ENCODE peak calls at places on chromosomes 5 and 9, in ten cellular contexts. O is kidney epithelial cell, H is B cell, U is HepG2, Z is HFFc6, X is vagina, R is lung, K is GM10248, B is foreskin fibroblast, W is fibroblast of lung. M is an unnamed sample.
A peak's percentile ranks its signal among the peaks of the same experiment; 100 is the strongest.

GRCh38 chr5:53980061-53980460 is 330.3 kb downstream of the ARL15 start:
- DNase-seq in O (no peak), H (no peak), U (no peak), Z (no peak), X (no peak), R (no peak), K (no peak), B (no peak), W (no peak), M (no peak)

GRCh38 chr5:180180198-180180820 is 28.7 kb downstream of the RASGEF1C start:
- DNase-seq in O (no peak), H (no peak), U (no peak), Z (no peak), X (no peak), R (no peak), K (no peak), B (no peak), W (no peak), M (no peak)

GRCh38 chr5:116810937-116811336 is 236.3 kb upstream of the SEMA6A start:
- DNase-seq in O (no peak), H (no peak), U (peak; percentile 25), Z (no peak), X (no peak), R (no peak), K (no peak), B (no peak), W (no peak), M (no peak)

GRCh38 chr5:130975299-130975698 is 189.8 kb downstream of the HINT1 start:
- DNase-seq in O (no peak), H (no peak), U (no peak), Z (no peak), X (no peak), R (no peak), K (no peak), B (no peak), W (no peak), M (no peak)

GRCh38 chr5:84564311-84564710 is 179.6 kb upstream of the EDIL3 start:
- DNase-seq in O (no peak), H (no peak), U (no peak), Z (no peak), X (no peak), R (no peak), K (no peak), B (peak; percentile 10), W (peak; percentile 62), M (no peak)

GRCh38 chr9:37529111-37529510 is 43.4 kb downstream of the POLR1E start:
- DNase-seq in O (peak; percentile 77), H (peak; percentile 61), U (no peak), Z (no peak), X (no peak), R (no peak), K (peak; percentile 81), B (no peak), W (peak; percentile 56), M (no peak)

GRCh38 chr5:34484190-34484589 is 171.9 kb upstream of the RAI14 start:
- DNase-seq in O (no peak), H (no peak), U (no peak), Z (no peak), X (no peak), R (no peak), K (no peak), B (no peak), W (no peak), M (no peak)

GRCh38 chr9:79395691-79396558 is 175.8 kb upstream of the TLE4 start:
- DNase-seq in O (no peak), H (no peak), U (no peak), Z (no peak), X (no peak), R (no peak), K (no peak), B (no peak), W (peak; percentile 11), M (no peak)

GRCh38 chr9:18253950-18254349 is 220.0 kb upstream of the ADAMTSL1 start:
- DNase-seq in O (no peak), H (no peak), U (no peak), Z (no peak), X (no peak), R (no peak), K (no peak), B (no peak), W (peak; percentile 30), M (no peak)

GRCh38 chr9:93119703-93119952 is 14.4 kb downstream of the NINJ1 start:
- DNase-seq in O (no peak), H (no peak), U (no peak), Z (no peak), X (no peak), R (no peak), K (no peak), B (no peak), W (no peak), M (no peak)

GRCh38 chr9:114048533-114049452 is 29.3 kb downstream of the AMBP start:
- DNase-seq in O (no peak), H (no peak), U (no peak), Z (no peak), X (peak; percentile 74), R (no peak), K (no peak), B (no peak), W (no peak), M (no peak)

GRCh38 chr5:104186100-104186499 is 623.5 kb upstream of the NUDT12 start:
- DNase-seq in O (no peak), H (no peak), U (no peak), Z (no peak), X (no peak), R (no peak), K (no peak), B (no peak), W (peak; percentile 62), M (no peak)

GRCh38 chr5:157449011-157449723 is 10.8 kb upstream of the NIPAL4 start:
- DNase-seq in O (no peak), H (no peak), U (no peak), Z (no peak), X (peak; percentile 91), R (no peak), K (no peak), B (no peak), W (no peak), M (no peak)

GRCh38 chr5:164562271-164562856 is 1056.9 kb downstream of the MAT2B start:
- DNase-seq in O (no peak), H (no peak), U (no peak), Z (no peak), X (no peak), R (no peak), K (no peak), B (no peak), W (peak; percentile 18), M (no peak)
- TF ChIP-seq CTCF in O (no peak), H (no peak), U (no peak), Z (no peak), X (no peak), R (no peak), K (no peak), B (no peak), W (no peak), M (no peak)

GRCh38 chr5:147441191-147441695 is 68.6 kb downstream of the DPYSL3 start:
- DNase-seq in O (no peak), H (no peak), U (no peak), Z (no peak), X (no peak), R (no peak), K (no peak), B (no peak), W (no peak), M (no peak)
- TF ChIP-seq CTCF in O (no peak), H (no peak), U (no peak), Z (no peak), X (no peak), R (no peak), K (no peak), B (no peak), W (no peak), M (no peak)

GRCh38 chr9:134026981-134027380 is 1.7 kb downstream of the BRD3OS start:
- DNase-seq in O (no peak), H (no peak), U (no peak), Z (no peak), X (no peak), R (no peak), K (no peak), B (no peak), W (no peak), M (no peak)

GRCh38 chr9:134026561-134026960 is 1.3 kb downstream of the BRD3OS start:
- DNase-seq in O (no peak), H (no peak), U (no peak), Z (no peak), X (no peak), R (no peak), K (no peak), B (no peak), W (no peak), M (no peak)

GRCh38 chr9:134024393-134024792 is 888 bp upstream of the BRD3OS start:
- DNase-seq in O (no peak), H (no peak), U (no peak), Z (no peak), X (no peak), R (no peak), K (no peak), B (no peak), W (no peak), M (no peak)

GRCh38 chr9:134024828-134025605 is at the start of gene BRD3OS:
- DNase-seq in O (peak; percentile 79), H (peak; percentile 97), U (peak; percentile 88), Z (peak; percentile 98), X (peak; percentile 100), R (peak; percentile 96), K (peak; percentile 96), B (peak; percentile 100), W (peak; percentile 99), M (peak; percentile 78)

GRCh38 chr9:134025606-134026541 is 593 bp downstream of the BRD3OS start:
- DNase-seq in O (no peak), H (peak; percentile 85), U (peak; percentile 36), Z (peak; percentile 17), X (no peak), R (peak; percentile 48), K (peak; percentile 62), B (peak; percentile 75), W (peak; percentile 42), M (peak; percentile 39)
- TF ChIP-seq CTCF in O (peak; percentile 29), H (peak; percentile 34), U (peak; percentile 35), Z (peak; percentile 63), X (no peak), R (no peak), K (peak; percentile 13), B (peak; percentile 29), W (peak; percentile 21), M (peak; percentile 15)

GRCh38 chr5:74946471-74946870 is 80.3 kb upstream of the FAM169A start:
- DNase-seq in O (no peak), H (no peak), U (peak; percentile 91), Z (no peak), X (no peak), R (no peak), K (no peak), B (peak; percentile 49), W (no peak), M (no peak)

GRCh38 chr5:74940782-74941363 is 74.7 kb upstream of the FAM169A start:
- DNase-seq in O (no peak), H (no peak), U (no peak), Z (no peak), X (no peak), R (no peak), K (no peak), B (no peak), W (no peak), M (no peak)

GRCh38 chr5:74942622-74943286 is 76.6 kb upstream of the FAM169A start:
- DNase-seq in O (no peak), H (no peak), U (no peak), Z (no peak), X (no peak), R (no peak), K (no peak), B (no peak), W (no peak), M (no peak)

GRCh38 chr5:74945561-74946165 is 79.5 kb upstream of the FAM169A start:
- DNase-seq in O (no peak), H (no peak), U (no peak), Z (no peak), X (no peak), R (no peak), K (peak; percentile 22), B (peak; percentile 66), W (no peak), M (no peak)

GRCh38 chr5:74943905-74944304 is 77.7 kb upstream of the FAM169A start:
- DNase-seq in O (no peak), H (no peak), U (no peak), Z (no peak), X (no peak), R (no peak), K (no peak), B (no peak), W (no peak), M (no peak)
- TF ChIP-seq CTCF in O (peak; percentile 22), H (no peak), U (peak; percentile 50), Z (peak; percentile 32), X (no peak), R (no peak), K (no peak), B (no peak), W (peak; percentile 20), M (no peak)

M was measured in natural killer cell.